ENCODE peak calls at places on chromosomes 16 and 17, in ten cellular contexts. I is endothelial cell; D is breast epithelium; U is BJ; X is CD8-positive, alpha-beta T cell; T is AG10803; M is cardiac fibroblast; V is upper lobe of right lung; A is bronchial epithelial cell; R is left lung. P is an unnamed sample.
A peak's percentile ranks its signal among the peaks of the same experiment; 100 is the strongest.

GRCh38 chr17:74759243-74759801 is 10.9 kb downstream of the NHERF1 start:
- DNase-seq in I (no peak), D (no peak), U (no peak), X (peak; percentile 79), T (no peak), M (no peak), V (no peak), A (no peak), R (no peak), P (no peak)

GRCh38 chr16:88730632-88731607 is 24.6 kb downstream of the CTU2 start:
- DNase-seq in I (no peak), D (no peak), U (no peak), X (no peak), T (no peak), M (no peak), V (no peak), A (no peak), R (no peak), P (no peak)

GRCh38 chr17:73841431-73842060 is 197.3 kb upstream of the SDK2 start:
- DNase-seq in I (peak; percentile 43), D (no peak), U (no peak), X (peak; percentile 56), T (no peak), M (peak; percentile 5), V (no peak), A (peak; percentile 15), R (no peak), P (no peak)

GRCh38 chr17:55411463-55411855 is 10.2 kb downstream of the MMD start:
- DNase-seq in I (no peak), D (no peak), U (no peak), X (no peak), T (no peak), M (no peak), V (no peak), A (no peak), R (no peak), P (no peak)

GRCh38 chr17:50559674-50560184 is 786 bp upstream of the CACNA1G start:
- DNase-seq in I (peak; percentile 60), D (peak; percentile 73), U (no peak), X (no peak), T (peak; percentile 43), M (peak; percentile 66), V (no peak), A (peak; percentile 41), R (peak; percentile 72), P (peak; percentile 53)

GRCh38 chr17:31058958-31059357 is 35.8 kb upstream of the NF1 start:
- DNase-seq in I (no peak), D (no peak), U (no peak), X (no peak), T (no peak), M (no peak), V (no peak), A (no peak), R (no peak), P (no peak)

GRCh38 chr17:57242148-57242547 is 14.2 kb upstream of the MSI2 start:
- DNase-seq in I (no peak), D (no peak), U (no peak), X (no peak), T (no peak), M (peak; percentile 8), V (no peak), A (no peak), R (no peak), P (no peak)

GRCh38 chr17:10843806-10844205 is 5.9 kb upstream of the PIRT start:
- DNase-seq in I (no peak), D (peak; percentile 28), U (no peak), X (no peak), T (no peak), M (peak; percentile 23), V (no peak), A (peak; percentile 4), R (no peak), P (no peak)

GRCh38 chr17:19250421-19251141 is 13.4 kb downstream of the EPN2 start:
- DNase-seq in I (no peak), D (peak; percentile 67), U (no peak), X (no peak), T (peak; percentile 46), M (no peak), V (no peak), A (no peak), R (no peak), P (no peak)

GRCh38 chr17:38617967-38618760 is 12.4 kb upstream of the SRCIN1 start:
- DNase-seq in I (no peak), D (no peak), U (no peak), X (no peak), T (no peak), M (no peak), V (no peak), A (no peak), R (no peak), P (no peak)

GRCh38 chr17:38620551-38621277 is 15.0 kb upstream of the SRCIN1 start:
- DNase-seq in I (no peak), D (no peak), U (no peak), X (no peak), T (no peak), M (no peak), V (peak; percentile 15), A (no peak), R (no peak), P (no peak)

GRCh38 chr17:38619937-38620550 is 14.3 kb upstream of the SRCIN1 start:
- DNase-seq in I (no peak), D (no peak), U (no peak), X (no peak), T (no peak), M (no peak), V (peak; percentile 27), A (no peak), R (no peak), P (no peak)

GRCh38 chr17:38619451-38619795 is 13.7 kb upstream of the SRCIN1 start:
- DNase-seq in I (no peak), D (no peak), U (no peak), X (no peak), T (no peak), M (no peak), V (no peak), A (no peak), R (no peak), P (no peak)

DNA sequence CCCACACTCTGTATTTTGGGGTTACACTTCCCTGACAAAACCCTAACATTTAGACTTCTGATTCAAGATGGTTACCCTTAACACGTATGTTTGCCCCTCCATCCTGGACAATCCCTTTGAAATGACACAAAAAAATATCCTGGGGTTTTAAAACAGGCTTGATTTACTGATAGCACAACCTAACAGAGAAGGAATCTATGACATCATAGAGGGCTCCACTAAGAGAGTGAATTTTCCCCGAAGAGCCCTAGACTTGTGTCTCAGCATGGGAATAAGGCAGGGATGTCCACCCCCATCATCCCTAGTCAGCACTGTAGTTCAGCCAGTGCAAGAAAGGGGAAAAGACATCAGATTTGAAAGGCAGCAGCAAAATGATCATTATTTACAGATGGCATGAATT is 15.8 kb upstream of the SRCIN1 start:
- DNase-seq in I (no peak), D (no peak), U (no peak), X (no peak), T (no peak), M (no peak), V (no peak), A (no peak), R (no peak), P (no peak)
- TF ChIP-seq CTCF in I (no peak), D (no peak), U (no peak), X (no peak), T (no peak), M (no peak), V (no peak), A (no peak), R (no peak), P (no peak)

DNA sequence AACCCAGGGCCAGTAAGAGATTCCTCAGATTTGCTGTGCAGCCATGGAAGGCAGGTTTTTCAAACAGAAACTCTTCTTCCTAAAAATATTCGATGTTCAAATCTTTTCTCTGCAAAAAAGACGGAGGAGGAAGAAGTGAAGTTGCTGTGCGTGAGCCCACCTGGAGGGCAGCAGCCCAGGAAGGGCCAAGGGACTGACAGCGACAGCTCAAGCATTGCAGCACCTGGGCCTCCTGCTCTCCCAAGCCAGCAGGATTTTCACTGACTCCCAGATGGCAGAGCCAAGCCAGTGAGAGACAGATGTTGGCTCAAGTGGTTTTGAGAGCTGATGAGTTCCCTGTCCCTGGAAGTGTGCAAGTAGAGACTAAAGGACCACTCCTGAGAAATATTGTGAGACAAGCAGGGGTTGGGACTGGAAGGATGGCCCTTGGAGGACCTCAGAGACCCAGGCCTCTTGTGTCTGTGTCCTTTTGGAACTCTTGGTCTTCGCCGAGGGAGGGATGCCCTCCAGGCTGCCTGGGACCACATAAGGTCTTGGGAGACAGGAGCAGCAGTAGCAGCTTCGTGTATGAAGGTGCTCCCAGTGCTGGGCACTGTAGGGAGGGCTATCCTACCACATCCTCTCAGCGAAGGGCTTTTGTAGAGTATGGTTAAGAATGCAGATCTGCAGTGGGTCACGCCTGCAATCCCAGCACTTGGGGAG is 29.3 kb upstream of the TNFRSF13B start:
- DNase-seq in I (no peak), D (no peak), U (no peak), X (no peak), T (no peak), M (no peak), V (no peak), A (no peak), R (no peak), P (no peak)
- TF ChIP-seq CTCF in I (no peak), D (no peak), U (no peak), X (no peak), T (no peak), M (no peak), V (no peak), A (no peak), R (no peak), P (no peak)

DNA sequence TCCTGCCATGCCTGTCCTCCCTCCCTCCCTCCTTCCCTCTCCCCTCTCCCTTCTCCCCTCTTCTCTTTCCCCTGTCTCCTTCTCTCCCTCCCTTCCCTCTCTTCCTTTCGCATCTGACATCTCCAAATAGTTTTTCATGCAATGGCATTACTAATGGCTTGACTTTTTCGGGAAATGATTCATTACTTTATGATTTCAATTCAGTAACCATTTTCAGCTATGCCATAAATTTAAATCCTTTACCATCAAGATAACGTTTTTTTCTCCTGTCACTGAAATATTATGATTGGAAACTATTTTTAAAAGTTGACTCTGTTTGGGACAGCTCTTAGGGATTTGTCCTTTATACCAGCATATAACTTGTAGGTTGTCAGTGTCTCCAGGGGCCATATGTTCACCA is 201.0 kb downstream of the WWOX start:
- DNase-seq in I (no peak), D (no peak), U (no peak), X (no peak), T (no peak), M (no peak), V (no peak), A (no peak), R (no peak), P (no peak)
- TF ChIP-seq CTCF in I (no peak), D (no peak), U (no peak), X (no peak), T (no peak), M (no peak), V (no peak), A (no peak), R (no peak), P (no peak)

GRCh38 chr16:86099326-86099725 is 200.4 kb downstream of the IRF8 start:
- DNase-seq in I (no peak), D (no peak), U (no peak), X (no peak), T (no peak), M (no peak), V (peak; percentile 39), A (no peak), R (no peak), P (no peak)
- TF ChIP-seq CTCF in I (no peak), D (no peak), U (no peak), X (no peak), T (no peak), M (no peak), V (no peak), A (no peak), R (no peak), P (no peak)

GRCh38 chr17:7186241-7186640 is 7.1 kb upstream of the ASGR1 start:
- DNase-seq in I (no peak), D (no peak), U (no peak), X (no peak), T (no peak), M (no peak), V (no peak), A (no peak), R (no peak), P (no peak)
- TF ChIP-seq CTCF in I (no peak), D (no peak), U (no peak), X (no peak), T (peak; percentile 27), M (peak; percentile 32), V (peak; percentile 18), A (peak; percentile 4), R (no peak), P (no peak)

P was measured in mesothelial cell of epicardium.